ENCODE peak calls at places on chromosomes 4 and X, in eight cellular contexts. One of them, this sample, is unnamed.
A peak's percentile ranks its signal among the peaks of the same experiment; 100 is the strongest.

GRCh38 chr4:125639182-125639621 is 324.4 kb downstream of the FAT4 start:
- DNase-seq in stomach: no peak
- DNase-seq in naive thymus-derived CD8-positive, alpha-beta T cell: no peak
- DNase-seq in astrocyte of the cerebellum: peak; percentile 12
- DNase-seq in Calu3: no peak
- DNase-seq in fibroblast of mammary gland: peak; percentile 15
- DNase-seq in right atrium auricular region: no peak
- DNase-seq in AG10803: peak; percentile 22
- DNase-seq in this sample: no peak

GRCh38 chr4:2891294-2891693 is 47.6 kb downstream of the ADD1 start:
- DNase-seq in stomach: no peak
- DNase-seq in naive thymus-derived CD8-positive, alpha-beta T cell: no peak
- DNase-seq in astrocyte of the cerebellum: no peak
- DNase-seq in Calu3: no peak
- DNase-seq in fibroblast of mammary gland: peak; percentile 71
- DNase-seq in right atrium auricular region: no peak
- DNase-seq in AG10803: peak; percentile 43
- DNase-seq in this sample: no peak

GRCh38 chrX:20527458-20528099 is 260.9 kb upstream of the RPS6KA3 start:
- DNase-seq in stomach: no peak
- DNase-seq in naive thymus-derived CD8-positive, alpha-beta T cell: no peak
- DNase-seq in astrocyte of the cerebellum: no peak
- DNase-seq in Calu3: no peak
- DNase-seq in fibroblast of mammary gland: peak; percentile 41
- DNase-seq in right atrium auricular region: no peak
- DNase-seq in AG10803: peak; percentile 31
- DNase-seq in this sample: peak; percentile 3

GRCh38 chr4:1992468-1993168 is 16.2 kb downstream of the NELFA start:
- DNase-seq in stomach: no peak
- DNase-seq in naive thymus-derived CD8-positive, alpha-beta T cell: no peak
- DNase-seq in astrocyte of the cerebellum: no peak
- DNase-seq in Calu3: no peak
- DNase-seq in fibroblast of mammary gland: peak; percentile 43
- DNase-seq in right atrium auricular region: no peak
- DNase-seq in AG10803: no peak
- DNase-seq in this sample: no peak

GRCh38 chr4:89222171-89222570 is 85.4 kb downstream of the GPRIN3 start:
- DNase-seq in stomach: no peak
- DNase-seq in naive thymus-derived CD8-positive, alpha-beta T cell: no peak
- DNase-seq in astrocyte of the cerebellum: no peak
- DNase-seq in Calu3: no peak
- DNase-seq in fibroblast of mammary gland: no peak
- DNase-seq in right atrium auricular region: no peak
- DNase-seq in AG10803: no peak
- DNase-seq in this sample: no peak

GRCh38 chr4:109497511-109497910 is 62.5 kb upstream of the MCUB start:
- DNase-seq in stomach: no peak
- DNase-seq in naive thymus-derived CD8-positive, alpha-beta T cell: no peak
- DNase-seq in astrocyte of the cerebellum: no peak
- DNase-seq in Calu3: no peak
- DNase-seq in fibroblast of mammary gland: no peak
- DNase-seq in right atrium auricular region: no peak
- DNase-seq in AG10803: no peak
- DNase-seq in this sample: no peak

GRCh38 chr4:3437582-3437936 is 4.2 kb upstream of the HGFAC start:
- DNase-seq in stomach: no peak
- DNase-seq in naive thymus-derived CD8-positive, alpha-beta T cell: no peak
- DNase-seq in astrocyte of the cerebellum: no peak
- DNase-seq in Calu3: no peak
- DNase-seq in fibroblast of mammary gland: no peak
- DNase-seq in right atrium auricular region: no peak
- DNase-seq in AG10803: no peak
- DNase-seq in this sample: no peak

GRCh38 chr4:184383497-184384055 is 90.8 kb downstream of the IRF2 start:
- DNase-seq in stomach: peak; percentile 45
- DNase-seq in naive thymus-derived CD8-positive, alpha-beta T cell: no peak
- DNase-seq in astrocyte of the cerebellum: peak; percentile 88
- DNase-seq in Calu3: peak; percentile 69
- DNase-seq in fibroblast of mammary gland: peak; percentile 98
- DNase-seq in right atrium auricular region: no peak
- DNase-seq in AG10803: peak; percentile 95
- DNase-seq in this sample: no peak

GRCh38 chr4:146446555-146446954 is 75.2 kb downstream of the SLC10A7 start:
- DNase-seq in stomach: no peak
- DNase-seq in naive thymus-derived CD8-positive, alpha-beta T cell: no peak
- DNase-seq in astrocyte of the cerebellum: no peak
- DNase-seq in Calu3: no peak
- DNase-seq in fibroblast of mammary gland: no peak
- DNase-seq in right atrium auricular region: no peak
- DNase-seq in AG10803: no peak
- DNase-seq in this sample: no peak

This sample was measured in KG1.